ENCODE peak calls at places on chromosomes 12 and 14, in four cellular contexts. W is HepG2, U is K562, R is GM12878. Z is an unnamed sample.

GRCh38 chr14:21686468-21686867 is 12.8 kb upstream of the OR4E1 start:
- DNase-seq in W (no peak), U (no peak), R (no peak), Z (no peak)

GRCh38 chr12:27539191-27539631 is 15.2 kb downstream of the PPFIBP1 start:
- DNase-seq in W (no peak), U (no peak), R (no peak), Z (no peak)

GRCh38 chr12:122079532-122080081 is 1.1 kb downstream of the MLXIP start:
- DNase-seq in W (no peak), U (no peak), R (no peak), Z (no peak)

GRCh38 chr12:124432376-124432775 is 135.0 kb downstream of the NCOR2 start:
- DNase-seq in W (no peak), U (no peak), R (no peak), Z (no peak)

GRCh38 chr12:25725874-25726273 is 172.8 kb upstream of the LMNTD1 start:
- DNase-seq in W (no peak), U (no peak), R (no peak), Z (no peak)

GRCh38 chr12:103848132-103848531 is 7.1 kb upstream of the NT5DC3 start:
- DNase-seq in W (peak; percentile 69), U (no peak), R (no peak), Z (no peak)

GRCh38 chr14:75016815-75017214 is 14.1 kb downstream of the EIF2B2 start:
- DNase-seq in W (no peak), U (no peak), R (no peak), Z (no peak)

GRCh38 chr12:120597861-120598260 is 16.7 kb upstream of the POP5 start:
- DNase-seq in W (no peak), U (no peak), R (no peak), Z (no peak)

GRCh38 chr12:49049566-49050224 is 10.9 kb downstream of the KMT2D start:
- DNase-seq in W (no peak), U (no peak), R (no peak), Z (no peak)

GRCh38 chr12:111313833-111314259 is 55.0 kb downstream of the PHETA1 start:
- DNase-seq in W (peak; percentile 59), U (peak; percentile 84), R (no peak), Z (peak; percentile 91)

GRCh38 chr14:96122496-96122895 is 82.1 kb upstream of the BDKRB2 start:
- DNase-seq in W (no peak), U (no peak), R (no peak), Z (no peak)

GRCh38 chr14:89331398-89331797 is 85.6 kb downstream of the FOXN3 start:
- DNase-seq in W (no peak), U (no peak), R (peak; percentile 91), Z (no peak)

GRCh38 chr14:93049295-93049694 is 66.4 kb downstream of the ITPK1 start:
- DNase-seq in W (no peak), U (no peak), R (no peak), Z (no peak)

GRCh38 chr14:71465316-71465715 is 466.9 kb upstream of the RGS6 start:
- DNase-seq in W (no peak), U (no peak), R (no peak), Z (no peak)

GRCh38 chr12:109134186-109134917 is 18.0 kb downstream of the ACACB start:
- DNase-seq in W (no peak), U (peak; percentile 65), R (no peak), Z (peak; percentile 52)

GRCh38 chr12:116121453-116121871 is 156.0 kb downstream of the MED13L start:
- DNase-seq in W (no peak), U (no peak), R (no peak), Z (no peak)

GRCh38 chr14:53338192-53338591 is 185.1 kb upstream of the DDHD1 start:
- DNase-seq in W (no peak), U (no peak), R (no peak), Z (no peak)

GRCh38 chr12:45725631-45726593 is 3.6 kb upstream of the ARID2 start:
- DNase-seq in W (peak; percentile 33), U (peak; percentile 42), R (no peak), Z (peak; percentile 18)

GRCh38 chr12:78085562-78086182 is 255.0 kb downstream of the NAV3 start:
- DNase-seq in W (no peak), U (no peak), R (no peak), Z (no peak)

GRCh38 chr12:8648598-8649205 is 13.9 kb downstream of the MFAP5 start:
- DNase-seq in W (no peak), U (no peak), R (peak; percentile 95), Z (no peak)

GRCh38 chr14:97887690-97888089 is 1090.5 kb downstream of the VRK1 start:
- DNase-seq in W (no peak), U (no peak), R (no peak), Z (no peak)

DNA sequence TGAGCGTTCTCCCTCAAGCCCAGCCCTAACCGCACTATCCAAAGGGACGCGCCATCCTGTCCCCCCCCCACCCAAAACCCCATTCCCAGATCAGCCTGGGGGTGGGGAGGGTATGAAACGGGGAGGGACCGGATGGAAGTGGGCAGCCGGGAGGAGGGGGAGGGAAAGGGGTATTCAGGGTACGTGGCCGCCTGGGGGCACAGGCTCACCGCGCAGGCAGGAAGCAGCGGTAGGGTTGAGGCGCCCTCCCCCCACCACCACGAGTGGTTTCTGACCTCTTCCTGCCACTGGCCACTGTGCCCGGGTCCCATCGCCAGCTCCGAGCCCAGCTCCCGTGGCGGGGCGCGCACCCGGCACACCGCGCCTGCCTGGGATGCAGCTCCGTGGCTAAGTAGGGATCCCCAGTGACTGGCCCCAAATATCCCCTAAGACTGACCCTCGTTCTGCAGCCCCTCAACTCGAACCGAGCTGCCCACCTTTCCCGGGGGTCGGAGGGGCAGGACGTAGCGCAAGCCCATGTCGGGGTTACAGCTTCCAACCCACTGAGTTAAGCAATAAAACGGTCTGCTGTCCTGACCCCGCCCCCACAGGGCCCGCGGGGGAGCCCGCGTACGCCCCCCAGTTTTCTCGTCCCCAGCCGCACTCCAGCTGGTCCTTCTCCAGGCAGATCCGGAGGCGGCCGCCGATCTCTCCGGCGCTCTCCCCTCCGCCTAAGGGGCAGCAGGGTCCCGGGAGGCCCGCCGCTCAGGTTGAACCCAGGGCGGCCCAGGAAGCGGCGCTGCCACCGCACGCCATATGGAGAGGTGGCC is 1.2 kb downstream of the ACTN1 start:
- DNase-seq in W (no peak), U (peak; percentile 43), R (no peak), Z (peak; percentile 37)
- TF ChIP-seq TARDBP in W (peak; percentile 72), U (no peak), R (no peak), Z (no peak)

GRCh38 chr12:132267873-132268272 is 61.5 kb downstream of the GALNT9 start:
- DNase-seq in W (no peak), U (no peak), R (no peak), Z (no peak)
- TF ChIP-seq TARDBP in W (no peak), U (no peak), R (no peak), Z (no peak)

DNA sequence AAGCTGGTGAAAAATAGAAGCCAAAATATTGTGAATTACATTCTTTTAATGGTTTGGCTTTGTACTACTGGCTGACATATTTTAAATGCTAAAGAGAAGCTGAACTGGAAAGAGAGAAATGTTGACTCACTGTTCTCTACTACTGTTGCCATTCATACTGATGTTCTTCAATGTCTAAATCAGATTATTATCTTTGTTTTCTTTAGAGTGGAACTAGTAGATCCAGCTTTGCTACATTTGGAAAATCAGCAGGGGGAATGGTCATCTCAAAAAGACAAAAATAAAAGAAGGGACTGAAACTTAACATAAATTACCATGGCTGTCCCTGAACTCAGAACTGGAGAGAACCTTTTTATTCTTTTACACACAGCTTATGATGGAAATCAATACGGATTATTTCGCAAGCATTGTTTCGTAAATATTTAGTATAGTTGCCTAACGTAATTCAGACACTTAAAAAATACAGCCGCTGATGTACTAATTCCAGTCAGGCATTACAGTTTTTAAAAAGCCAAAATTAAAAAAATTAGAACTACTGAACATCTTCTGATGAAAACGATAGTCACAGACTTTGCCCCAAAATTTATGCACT is 76.3 kb upstream of the OTX2 start:
- DNase-seq in W (peak; percentile 2), U (no peak), R (no peak), Z (no peak)
- TF ChIP-seq TARDBP in W (no peak), U (no peak), R (no peak), Z (no peak)

GRCh38 chr14:23123419-23123818 is 4.4 kb upstream of the CEBPE start:
- DNase-seq in W (no peak), U (peak; percentile 57), R (no peak), Z (no peak)
- TF ChIP-seq TARDBP in W (no peak), U (no peak), R (no peak), Z (no peak)

GRCh38 chr14:30756594-30756993 is 117.8 kb upstream of the COCH start:
- DNase-seq in W (no peak), U (no peak), R (no peak), Z (no peak)

GRCh38 chr14:30748343-30748742 is 126.0 kb upstream of the COCH start:
- DNase-seq in W (no peak), U (no peak), R (no peak), Z (no peak)

GRCh38 chr14:30754778-30755177 is 119.6 kb upstream of the COCH start:
- DNase-seq in W (no peak), U (no peak), R (no peak), Z (no peak)

GRCh38 chr14:30753452-30753851 is 120.9 kb upstream of the COCH start:
- DNase-seq in W (no peak), U (no peak), R (no peak), Z (no peak)

DNA sequence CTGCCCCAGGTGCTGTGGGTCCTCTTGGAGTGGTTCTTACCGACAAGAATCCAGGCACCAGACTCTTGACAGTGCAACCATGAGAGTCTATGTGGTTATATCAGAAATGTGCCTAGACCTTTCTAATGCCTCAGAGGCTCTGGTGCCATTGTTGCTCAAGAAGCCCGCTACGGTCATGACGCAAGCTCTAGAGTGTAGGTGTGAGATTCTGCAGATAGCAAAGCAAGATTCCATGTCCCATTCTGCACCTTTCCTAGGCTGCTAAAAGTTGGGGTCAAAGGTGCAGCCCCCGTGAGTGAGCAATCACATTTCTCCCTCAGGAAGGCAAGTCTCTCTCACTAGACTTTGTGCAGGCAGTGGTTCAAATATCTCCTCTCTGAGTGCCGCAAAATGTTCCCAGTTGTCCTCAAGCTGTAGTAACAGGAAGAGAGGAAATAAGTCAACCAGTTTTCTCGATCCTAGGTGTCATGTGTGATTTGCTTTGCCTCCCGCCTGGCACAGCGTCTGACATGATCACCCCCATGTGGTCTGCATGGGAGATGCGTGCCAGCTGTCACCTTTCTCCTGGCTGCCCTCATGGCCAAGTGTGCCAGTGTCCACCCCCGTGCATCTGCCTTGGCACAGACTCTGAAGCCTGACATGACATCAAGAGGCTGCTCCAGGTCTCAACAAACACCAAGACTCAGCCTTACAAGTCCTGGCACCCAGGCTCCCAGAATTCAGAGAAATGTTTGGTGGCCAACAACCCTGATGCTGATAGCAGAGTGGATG is 122.5 kb upstream of the COCH start:
- DNase-seq in W (no peak), U (no peak), R (no peak), Z (no peak)
- TF ChIP-seq TARDBP in W (no peak), U (no peak), R (no peak), Z (no peak)

GRCh38 chr14:104297721-104298401 is 159.5 kb downstream of the KIF26A start:
- DNase-seq in W (no peak), U (no peak), R (no peak), Z (no peak)

GRCh38 chr14:104295681-104296387 is 157.4 kb downstream of the KIF26A start:
- DNase-seq in W (no peak), U (no peak), R (no peak), Z (no peak)

GRCh38 chr14:104294983-104295680 is 156.7 kb downstream of the KIF26A start:
- DNase-seq in W (no peak), U (no peak), R (no peak), Z (no peak)

GRCh38 chr14:104297313-104297704 is 158.9 kb downstream of the KIF26A start:
- DNase-seq in W (no peak), U (no peak), R (no peak), Z (no peak)

GRCh38 chr14:104296388-104297312 is 158.3 kb downstream of the KIF26A start:
- DNase-seq in W (no peak), U (no peak), R (no peak), Z (no peak)
- TF ChIP-seq TARDBP in W (no peak), U (no peak), R (no peak), Z (no peak)